ENCODE peak calls at places on chromosomes 12 and 14, in seven cellular contexts. E, A, O, S, V, K and Y are unnamed samples. For H3K4me1, the result is how much of the 10 kb centered on the place peaks cover.

GRCh38 chr14:24408764-24409163 is 10.0 kb downstream of the NYNRIN start:
- DNase-seq in S (no peak), V (no peak), O (peak), E (no peak), A (no peak), K (no peak), Y (no peak)

GRCh38 chr12:121443193-121443829 is 43.4 kb downstream of the RNF34 start:
- DNase-seq in A (peak), E (peak), K (no peak), V (peak), O (peak), S (peak), Y (peak)

GRCh38 chr12:58925111-58925732 is 4.9 kb upstream of the LRIG3 start:
- DNase-seq in E (no peak), V (no peak), A (peak), S (no peak), O (peak), K (no peak), Y (no peak)

GRCh38 chr12:100573499-100574261 is at the start of gene GAS2L3:
- DNase-seq in S (peak), V (peak), A (peak), O (peak), E (peak), K (no peak), Y (peak)

GRCh38 chr12:124184456-124184855 is 110.4 kb upstream of the RFLNA start:
- DNase-seq in V (no peak), A (no peak), S (no peak), K (no peak), E (no peak), O (no peak), Y (no peak)

GRCh38 chr14:80055912-80056801 is 155.1 kb downstream of the DIO2 start:
- DNase-seq in E (peak), K (no peak), O (peak), V (no peak), S (no peak), A (peak), Y (no peak)

GRCh38 chr14:81331229-81332026 is 68.7 kb downstream of the STON2 start:
- DNase-seq in S (no peak), O (no peak), E (no peak), A (no peak), K (no peak), V (no peak), Y (no peak)

GRCh38 chr12:4701863-4702262 is 18.3 kb upstream of the GALNT8 start:
- DNase-seq in V (no peak), K (no peak), O (no peak), S (no peak), A (no peak), E (no peak), Y (no peak)

GRCh38 chr12:6769681-6770080 is 2.6 kb upstream of the LAG3 start:
- DNase-seq in S (no peak), A (no peak), O (no peak), E (no peak), K (no peak), V (no peak), Y (no peak)

GRCh38 chr12:6767301-6767591 is 1.1 kb downstream of the PTMS start:
- DNase-seq in V (no peak), O (peak), E (no peak), K (no peak), S (no peak), A (no peak), Y (no peak)

GRCh38 chr12:6767592-6768384 is 1.6 kb downstream of the PTMS start:
- DNase-seq in A (peak), E (no peak), K (no peak), S (no peak), V (no peak), O (peak), Y (no peak)

GRCh38 chr12:6769003-6769389 is 2.8 kb downstream of the PTMS start:
- DNase-seq in A (peak), K (no peak), E (no peak), O (peak), S (peak), V (peak), Y (no peak)

GRCh38 chr12:6768385-6769002 is 2.3 kb downstream of the PTMS start:
- DNase-seq in S (no peak), O (no peak), E (no peak), V (no peak), K (no peak), A (peak), Y (no peak)
- H3K27ac ChIP-seq in S (no peak), O (peak), E (no peak), V (peak), K (peak), A (peak), Y (no peak)

GRCh38 chr14:93430889-93431670 is at the start of gene UNC79:
- DNase-seq in V (no peak), E (no peak), K (no peak), S (no peak), A (peak), O (peak), Y (no peak)

GRCh38 chr14:93426750-93427149 is 4.0 kb upstream of the UNC79 start:
- DNase-seq in V (no peak), S (no peak), E (no peak), A (no peak), O (no peak), K (no peak), Y (no peak)

GRCh38 chr14:93430319-93430801 is 379 bp upstream of the UNC79 start:
- DNase-seq in A (peak), O (peak), E (no peak), S (no peak), V (no peak), K (no peak), Y (no peak)
- H3K4me3 ChIP-seq in A (peak), O (peak), E (no peak), S (peak), V (peak), K (no peak), Y (no peak)

DNA sequence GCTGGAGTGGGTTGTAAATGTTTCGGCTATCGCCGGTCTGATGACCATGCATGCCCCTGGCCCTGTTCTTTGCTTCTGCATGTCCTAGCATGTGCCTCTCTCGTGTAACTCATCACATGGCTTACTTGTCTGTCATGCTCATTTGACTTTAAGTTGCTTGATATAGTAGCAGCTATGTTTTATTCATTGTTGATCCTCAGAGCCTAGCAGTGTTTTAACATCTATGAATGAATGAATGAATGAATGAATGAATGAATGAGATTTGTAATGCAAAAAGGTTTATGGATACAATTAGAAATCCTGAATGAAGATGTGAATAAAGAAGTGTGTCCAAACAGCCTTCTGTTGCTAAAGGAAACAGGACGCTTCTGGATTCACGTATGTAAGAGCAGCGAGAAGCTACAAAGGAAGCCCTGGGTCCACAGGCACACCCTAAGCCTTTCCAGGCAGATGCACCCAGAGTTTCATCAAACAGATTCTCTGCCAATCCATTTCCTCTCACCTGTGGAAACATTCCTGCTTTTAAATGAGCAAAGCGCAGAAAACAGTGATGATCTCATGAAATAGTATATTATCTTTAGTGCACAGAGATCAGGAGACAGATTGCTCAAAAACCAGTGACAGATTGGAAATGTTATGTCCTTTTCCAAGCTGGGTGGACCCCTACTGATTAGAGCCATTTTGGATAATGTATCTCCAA is 3.4 kb downstream of the GSG1 start:
- DNase-seq in A (no peak), S (no peak), K (no peak), E (no peak), O (no peak), V (no peak), Y (no peak)
- H3K4me1 ChIP-seq in A (under half), S (half or more), K (half or more), E (under half), O (under half), V (under half), Y (under half)

GRCh38 chr14:103019827-103020226 is 37.5 kb downstream of the CDC42BPB start:
- DNase-seq in A (no peak), S (no peak), V (no peak), O (peak), E (no peak), K (no peak), Y (no peak)

GRCh38 chr14:103023881-103024473 is 33.4 kb downstream of the CDC42BPB start:
- DNase-seq in O (peak), V (no peak), K (no peak), A (peak), S (peak), E (no peak), Y (no peak)

GRCh38 chr14:103020271-103020910 is 37.0 kb downstream of the CDC42BPB start:
- DNase-seq in V (no peak), O (no peak), S (no peak), K (no peak), A (no peak), E (no peak), Y (no peak)

GRCh38 chr14:103021817-103022668 is 35.3 kb downstream of the CDC42BPB start:
- DNase-seq in S (no peak), E (no peak), V (no peak), O (no peak), A (no peak), K (no peak), Y (no peak)

DNA sequence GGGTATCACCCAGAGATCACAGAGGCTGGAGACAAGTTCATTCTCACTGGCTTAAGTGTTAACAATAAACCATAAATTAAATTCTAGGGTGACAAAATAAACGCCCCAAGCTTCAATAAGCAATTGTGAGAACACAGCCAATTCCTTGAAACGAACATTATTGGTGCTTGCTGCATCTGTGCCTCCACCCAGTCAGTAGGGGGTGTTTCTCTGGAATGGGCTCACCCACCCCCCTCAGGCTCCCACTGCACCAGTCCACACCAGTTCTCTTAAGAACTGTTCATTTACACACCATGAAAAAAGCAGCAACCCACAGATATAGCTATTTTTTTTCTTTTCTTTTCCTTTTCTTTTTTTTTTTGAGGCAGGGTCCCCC is 34.7 kb downstream of the CDC42BPB start:
- DNase-seq in V (no peak), O (no peak), K (no peak), A (no peak), S (no peak), E (no peak), Y (no peak)
- H3K27ac ChIP-seq in V (no peak), O (no peak), K (no peak), A (no peak), S (no peak), E (no peak), Y (no peak)

GRCh38 chr14:32940711-32941667 is 2.3 kb downstream of the NPAS3 start:
- DNase-seq in S (no peak), A (no peak), E (no peak), V (no peak), K (no peak), O (no peak), Y (no peak)
- H3K4me3 ChIP-seq in S (no peak), A (no peak), E (no peak), V (peak), K (no peak), O (no peak), Y (no peak)